ENCODE peak calls at places on chromosomes 1 and 21, in ten cellular contexts. One of them, this sample, is unnamed.

GRCh38 chr1:71621785-71622184 is 541.0 kb upstream of the ZRANB2 start:
- DNase-seq in heart right ventricle: no peak
- DNase-seq in NCI-H1694: no peak
- DNase-seq in activated CD4-positive, alpha-beta T cell treated with anti-CD3 and anti-CD28 coated beads, Interleukin-2, amount 50 U/mL, for 24 hours: no peak
- DNase-seq in aorta: no peak
- DNase-seq in NCI-H460: no peak
- DNase-seq in AG20443: peak
- DNase-seq in SW 1271: no peak
- DNase-seq in KG1: no peak
- DNase-seq in heart left ventricle: no peak
- DNase-seq in this sample: no peak

GRCh38 chr1:42891471-42891870 is 45.1 kb downstream of the ZNF691 start:
- DNase-seq in heart right ventricle: no peak
- DNase-seq in NCI-H1694: no peak
- DNase-seq in activated CD4-positive, alpha-beta T cell treated with anti-CD3 and anti-CD28 coated beads, Interleukin-2, amount 50 U/mL, for 24 hours: no peak
- DNase-seq in aorta: no peak
- DNase-seq in NCI-H460: no peak
- DNase-seq in AG20443: no peak
- DNase-seq in SW 1271: no peak
- DNase-seq in KG1: no peak
- DNase-seq in heart left ventricle: no peak
- DNase-seq in this sample: no peak

GRCh38 chr1:59404725-59405124 is 107.8 kb downstream of the FGGY start:
- DNase-seq in heart right ventricle: no peak
- DNase-seq in NCI-H1694: no peak
- DNase-seq in activated CD4-positive, alpha-beta T cell treated with anti-CD3 and anti-CD28 coated beads, Interleukin-2, amount 50 U/mL, for 24 hours: no peak
- DNase-seq in aorta: no peak
- DNase-seq in NCI-H460: no peak
- DNase-seq in AG20443: peak
- DNase-seq in SW 1271: no peak
- DNase-seq in KG1: no peak
- DNase-seq in heart left ventricle: no peak
- DNase-seq in this sample: no peak

GRCh38 chr1:51644533-51645197 is 27.8 kb downstream of the OSBPL9 start:
- DNase-seq in heart right ventricle: no peak
- DNase-seq in NCI-H1694: no peak
- DNase-seq in activated CD4-positive, alpha-beta T cell treated with anti-CD3 and anti-CD28 coated beads, Interleukin-2, amount 50 U/mL, for 24 hours: no peak
- DNase-seq in aorta: peak
- DNase-seq in NCI-H460: no peak
- DNase-seq in AG20443: peak
- DNase-seq in SW 1271: peak
- DNase-seq in KG1: no peak
- DNase-seq in heart left ventricle: peak
- DNase-seq in this sample: no peak

GRCh38 chr1:48371598-48371997 is 100.4 kb downstream of the SPATA6 start:
- DNase-seq in heart right ventricle: no peak
- DNase-seq in NCI-H1694: no peak
- DNase-seq in activated CD4-positive, alpha-beta T cell treated with anti-CD3 and anti-CD28 coated beads, Interleukin-2, amount 50 U/mL, for 24 hours: no peak
- DNase-seq in aorta: no peak
- DNase-seq in NCI-H460: no peak
- DNase-seq in AG20443: no peak
- DNase-seq in SW 1271: no peak
- DNase-seq in KG1: no peak
- DNase-seq in heart left ventricle: no peak
- DNase-seq in this sample: no peak

GRCh38 chr21:36813071-36813470 is 114.2 kb downstream of the SIM2 start:
- DNase-seq in heart right ventricle: no peak
- DNase-seq in NCI-H1694: no peak
- DNase-seq in activated CD4-positive, alpha-beta T cell treated with anti-CD3 and anti-CD28 coated beads, Interleukin-2, amount 50 U/mL, for 24 hours: no peak
- DNase-seq in aorta: no peak
- DNase-seq in NCI-H460: no peak
- DNase-seq in AG20443: no peak
- DNase-seq in SW 1271: no peak
- DNase-seq in KG1: no peak
- DNase-seq in heart left ventricle: no peak
- DNase-seq in this sample: no peak

GRCh38 chr1:119737040-119737682 is 25.4 kb downstream of the PHGDH start:
- DNase-seq in heart right ventricle: peak
- DNase-seq in NCI-H1694: no peak
- DNase-seq in activated CD4-positive, alpha-beta T cell treated with anti-CD3 and anti-CD28 coated beads, Interleukin-2, amount 50 U/mL, for 24 hours: no peak
- DNase-seq in aorta: no peak
- DNase-seq in NCI-H460: no peak
- DNase-seq in AG20443: no peak
- DNase-seq in SW 1271: no peak
- DNase-seq in KG1: no peak
- DNase-seq in heart left ventricle: peak
- DNase-seq in this sample: no peak

GRCh38 chr1:181255270-181255929 is 166.9 kb downstream of the IER5 start:
- DNase-seq in heart right ventricle: no peak
- DNase-seq in NCI-H1694: no peak
- DNase-seq in activated CD4-positive, alpha-beta T cell treated with anti-CD3 and anti-CD28 coated beads, Interleukin-2, amount 50 U/mL, for 24 hours: no peak
- DNase-seq in aorta: no peak
- DNase-seq in NCI-H460: peak
- DNase-seq in AG20443: peak
- DNase-seq in SW 1271: peak
- DNase-seq in KG1: no peak
- DNase-seq in heart left ventricle: no peak
- DNase-seq in this sample: no peak

GRCh38 chr1:111541721-111542120 is 38.3 kb upstream of the ADORA3 start:
- DNase-seq in heart right ventricle: no peak
- DNase-seq in NCI-H1694: no peak
- DNase-seq in activated CD4-positive, alpha-beta T cell treated with anti-CD3 and anti-CD28 coated beads, Interleukin-2, amount 50 U/mL, for 24 hours: no peak
- DNase-seq in aorta: no peak
- DNase-seq in NCI-H460: no peak
- DNase-seq in AG20443: peak
- DNase-seq in SW 1271: peak
- DNase-seq in KG1: no peak
- DNase-seq in heart left ventricle: no peak
- DNase-seq in this sample: no peak

GRCh38 chr1:26349196-26349885 is 4.6 kb downstream of the CRYBG2 start:
- DNase-seq in heart right ventricle: no peak
- DNase-seq in NCI-H1694: no peak
- DNase-seq in activated CD4-positive, alpha-beta T cell treated with anti-CD3 and anti-CD28 coated beads, Interleukin-2, amount 50 U/mL, for 24 hours: no peak
- DNase-seq in aorta: no peak
- DNase-seq in NCI-H460: no peak
- DNase-seq in AG20443: peak
- DNase-seq in SW 1271: no peak
- DNase-seq in KG1: no peak
- DNase-seq in heart left ventricle: no peak
- DNase-seq in this sample: no peak

GRCh38 chr1:51527144-51527543 is 8.1 kb upstream of the EPS15 start:
- DNase-seq in heart right ventricle: no peak
- DNase-seq in NCI-H1694: no peak
- DNase-seq in activated CD4-positive, alpha-beta T cell treated with anti-CD3 and anti-CD28 coated beads, Interleukin-2, amount 50 U/mL, for 24 hours: no peak
- DNase-seq in aorta: no peak
- DNase-seq in NCI-H460: no peak
- DNase-seq in AG20443: no peak
- DNase-seq in SW 1271: no peak
- DNase-seq in KG1: no peak
- DNase-seq in heart left ventricle: no peak
- DNase-seq in this sample: no peak

GRCh38 chr1:35449334-35450008 is 107.7 kb downstream of the KIAA0319L start:
- DNase-seq in heart right ventricle: no peak
- DNase-seq in NCI-H1694: no peak
- DNase-seq in activated CD4-positive, alpha-beta T cell treated with anti-CD3 and anti-CD28 coated beads, Interleukin-2, amount 50 U/mL, for 24 hours: no peak
- DNase-seq in aorta: no peak
- DNase-seq in NCI-H460: no peak
- DNase-seq in AG20443: peak
- DNase-seq in SW 1271: no peak
- DNase-seq in KG1: no peak
- DNase-seq in heart left ventricle: no peak
- DNase-seq in this sample: no peak

This sample was measured in MM.1S.